ENCODE peak calls at places on chromosomes 6 and 20, in four cellular contexts. X is stimulated activated CD8-positive, alpha-beta memory T cell treated with anti-CD3 and anti-CD28 coated beads, Interleukin-15, amount 100 ng/mL, for 1 hour; P is SW480; D is lung. K is an unnamed sample.

GRCh38 chr20:57266251-57267157 is at the start of gene BMP7:
- DNase-seq in X (no peak), D (no peak), P (peak), K (peak)

GRCh38 chr6:88870728-88871330 is 92.6 kb downstream of the RNGTT start:
- DNase-seq in D (no peak), P (peak), X (peak), K (peak)

GRCh38 chr20:44031822-44032582 is 117.3 kb downstream of the TOX2 start:
- DNase-seq in X (no peak), D (no peak), P (no peak), K (no peak)

GRCh38 chr6:36683145-36683655 is 4.7 kb downstream of the CDKN1A start:
- DNase-seq in D (no peak), P (no peak), X (no peak), K (no peak)

GRCh38 chr6:21340563-21340962 is 253.0 kb upstream of the SOX4 start:
- DNase-seq in X (no peak), D (peak), P (no peak), K (no peak)

GRCh38 chr6:20455175-20456075 is 53.7 kb downstream of the E2F3 start:
- DNase-seq in X (no peak), D (no peak), P (no peak), K (peak)

GRCh38 chr20:59032713-59033059 is 551 bp upstream of the ATP5F1E start:
- DNase-seq in X (no peak), D (no peak), P (peak), K (no peak)

GRCh38 chr6:46876126-46876525 is 45.6 kb downstream of the ADGRF5 start:
- DNase-seq in D (peak), P (peak), X (no peak), K (peak)

GRCh38 chr6:11752350-11752749 is 26.3 kb downstream of the ADTRP start:
- DNase-seq in D (no peak), X (no peak), P (no peak), K (no peak)

GRCh38 chr6:5497896-5498578 is 236.7 kb downstream of the FARS2 start:
- DNase-seq in D (no peak), X (no peak), P (no peak), K (no peak)

GRCh38 chr6:137665342-137665741 is 171.1 kb upstream of the OLIG3 start:
- DNase-seq in P (no peak), X (no peak), D (no peak), K (no peak)

GRCh38 chr6:47230579-47230978 is 79.1 kb downstream of the TNFRSF21 start:
- DNase-seq in P (peak), X (no peak), D (no peak), K (peak)

GRCh38 chr6:116682334-116682712 is 1.3 kb downstream of the KPNA5 start:
- DNase-seq in P (no peak), D (peak), X (no peak), K (no peak)

GRCh38 chr20:62914436-62914835 is 11.9 kb downstream of the DIDO1 start:
- DNase-seq in X (no peak), D (no peak), P (no peak), K (no peak)

GRCh38 chr6:17086469-17086868 is 15.4 kb upstream of the STMND1 start:
- DNase-seq in D (peak), P (peak), X (no peak), K (peak)

GRCh38 chr20:38789503-38790209 is 15.8 kb upstream of the PPP1R16B start:
- DNase-seq in D (no peak), X (no peak), P (peak), K (peak)

GRCh38 chr6:2133718-2134310 is 111.6 kb downstream of the GMDS start:
- DNase-seq in D (no peak), P (no peak), X (no peak), K (no peak)

GRCh38 chr20:40307937-40308478 is 381.0 kb downstream of the MAFB start:
- DNase-seq in D (no peak), P (no peak), X (no peak), K (no peak)

GRCh38 chr6:108969776-108970175 is 121.6 kb downstream of the ARMC2 start:
- DNase-seq in X (no peak), D (no peak), P (no peak), K (no peak)

GRCh38 chr20:23074052-23074451 is 12.1 kb downstream of the CD93 start:
- DNase-seq in P (no peak), X (no peak), D (no peak), K (no peak)

GRCh38 chr6:44217332-44218143 is 812 bp downstream of the MYMX start:
- DNase-seq in X (no peak), D (no peak), P (no peak), K (no peak)

GRCh38 chr6:40891131-40891530 is 147.9 kb downstream of the UNC5CL start:
- DNase-seq in D (no peak), P (no peak), X (no peak), K (no peak)

GRCh38 chr20:62768815-62769287 is 27.4 kb upstream of the MRGBP start:
- DNase-seq in P (no peak), X (no peak), D (no peak), K (no peak)

GRCh38 chr6:43096451-43097097 is 20.5 kb downstream of the PTK7 start:
- DNase-seq in P (peak), D (peak), X (no peak), K (no peak)

GRCh38 chr6:90284236-90284744 is 12.4 kb downstream of the BACH2 start:
- DNase-seq in P (peak), X (peak), D (no peak), K (peak)

GRCh38 chr20:41717464-41717863 is 99.3 kb upstream of the CHD6 start:
- DNase-seq in X (no peak), P (no peak), D (no peak), K (no peak)

GRCh38 chr6:31090275-31090972 is 22.0 kb downstream of the C6orf15 start:
- DNase-seq in X (no peak), D (no peak), P (no peak), K (no peak)

GRCh38 chr20:62606551-62607201 is 35.6 kb upstream of the SLCO4A1 start:
- DNase-seq in P (peak), D (no peak), X (no peak), K (no peak)